ENCODE peak calls at places on chromosome 1, in nine cellular contexts. E, W, O, V, C, K, Y, S and B are unnamed samples.

GRCh38 chr1:67645495-67646144 is 39.4 kb upstream of the GADD45A start:
- DNase-seq in Y (no peak), E (peak; percentile 72), O (peak; percentile 69), C (peak; percentile 62), W (peak; percentile 71), S (no peak), K (no peak), V (peak; percentile 90), B (peak; percentile 66)

GRCh38 chr1:93817819-93818569 is 61.0 kb downstream of the DNTTIP2 start:
- DNase-seq in S (no peak), K (no peak), E (no peak), W (no peak), O (no peak), C (no peak), Y (no peak), V (peak; percentile 74), B (no peak)

GRCh38 chr1:5312299-5312686 is 657.9 kb downstream of the AJAP1 start:
- DNase-seq in Y (no peak), S (no peak), E (no peak), K (no peak), O (no peak), C (no peak), W (no peak), V (no peak), B (no peak)

GRCh38 chr1:235864965-235865525 is 1.7 kb downstream of the LYST start:
- DNase-seq in Y (no peak), O (no peak), K (no peak), S (no peak), E (no peak), C (no peak), W (no peak), V (no peak), B (no peak)

GRCh38 chr1:62912028-62912638 is 128.2 kb downstream of the ATG4C start:
- DNase-seq in E (no peak), C (no peak), S (no peak), W (no peak), O (no peak), Y (no peak), K (peak; percentile 36), V (no peak), B (no peak)

GRCh38 chr1:233326995-233327937 is at the start of gene MAP3K21:
- DNase-seq in S (peak; percentile 91), V (peak; percentile 96), W (peak; percentile 98), O (peak; percentile 66), Y (peak; percentile 92), E (peak; percentile 72), K (peak; percentile 97), C (peak; percentile 98), B (peak; percentile 61)

GRCh38 chr1:165143437-165144065 is 213.0 kb downstream of the LMX1A start:
- DNase-seq in S (no peak), Y (no peak), O (no peak), C (peak; percentile 35), W (peak; percentile 32), E (no peak), V (no peak), K (peak; percentile 77), B (no peak)

GRCh38 chr1:108663074-108663473 is 2.2 kb upstream of the HENMT1 start:
- DNase-seq in S (no peak), E (no peak), V (no peak), K (no peak), W (no peak), C (no peak), Y (no peak), O (no peak), B (no peak)

GRCh38 chr1:240217398-240217797 is 125.7 kb downstream of the FMN2 start:
- DNase-seq in S (no peak), Y (no peak), K (no peak), V (no peak), O (no peak), W (no peak), E (no peak), C (no peak), B (no peak)

GRCh38 chr1:206117151-206117948 is at the start of gene AVPR1B:
- DNase-seq in Y (no peak), V (no peak), S (peak; percentile 21), E (no peak), C (peak; percentile 25), K (no peak), W (peak; percentile 56), O (no peak), B (no peak)

GRCh38 chr1:222392571-222392970 is 155.3 kb downstream of the HHIPL2 start:
- DNase-seq in V (no peak), O (no peak), K (no peak), C (no peak), E (no peak), W (no peak), Y (no peak), S (no peak), B (no peak)

GRCh38 chr1:30325085-30325935 is 398.1 kb downstream of the MATN1 start:
- DNase-seq in V (no peak), Y (no peak), S (no peak), E (no peak), W (peak; percentile 17), K (no peak), C (no peak), O (no peak), B (no peak)

GRCh38 chr1:182134257-182134656 is 72.7 kb upstream of the ZNF648 start:
- DNase-seq in W (no peak), E (no peak), C (no peak), S (no peak), O (no peak), V (no peak), K (no peak), Y (no peak), B (no peak)

GRCh38 chr1:228927947-228928898 is 192.9 kb downstream of the RHOU start:
- DNase-seq in O (no peak), Y (no peak), E (no peak), C (no peak), S (no peak), W (no peak), V (no peak), K (no peak), B (no peak)

GRCh38 chr1:91685994-91686393 is 185.3 kb downstream of the CDC7 start:
- DNase-seq in S (no peak), W (no peak), Y (no peak), O (no peak), E (no peak), K (no peak), C (no peak), V (peak; percentile 77), B (no peak)

GRCh38 chr1:48817505-48818114 is 40.9 kb upstream of the BEND5 start:
- DNase-seq in S (peak; percentile 31), K (no peak), Y (peak; percentile 60), V (no peak), O (peak; percentile 32), E (peak; percentile 71), C (peak; percentile 56), W (peak; percentile 71), B (peak; percentile 61)

GRCh38 chr1:228882785-228883450 is 147.6 kb downstream of the RHOU start:
- DNase-seq in S (no peak), W (no peak), C (no peak), V (no peak), E (no peak), K (no peak), Y (no peak), O (no peak), B (no peak)

GRCh38 chr1:56931686-56932085 is 34.1 kb downstream of the C8B start:
- DNase-seq in S (no peak), V (no peak), E (no peak), W (no peak), Y (no peak), O (no peak), K (no peak), C (no peak), B (no peak)

GRCh38 chr1:160708118-160708517 is 3.5 kb downstream of the CD48 start:
- DNase-seq in E (no peak), W (no peak), O (no peak), K (no peak), Y (no peak), V (no peak), C (no peak), S (no peak), B (no peak)
- TF ChIP-seq POLR2A in E (no peak), W (no peak), O (no peak), K (no peak), Y (no peak), V (no peak), C (no peak), S (no peak), B (no peak)

GRCh38 chr1:24015226-24016210 is 35.4 kb upstream of the SRSF10 start:
- DNase-seq in K (no peak), C (no peak), E (no peak), Y (no peak), W (no peak), S (no peak), V (no peak), O (peak; percentile 36), B (no peak)
- TF ChIP-seq EP300 in K (no peak), C (no peak), E (peak; percentile 9), Y (no peak), W (no peak), S (no peak), V (no peak), O (peak; percentile 87), B (no peak)

DNA sequence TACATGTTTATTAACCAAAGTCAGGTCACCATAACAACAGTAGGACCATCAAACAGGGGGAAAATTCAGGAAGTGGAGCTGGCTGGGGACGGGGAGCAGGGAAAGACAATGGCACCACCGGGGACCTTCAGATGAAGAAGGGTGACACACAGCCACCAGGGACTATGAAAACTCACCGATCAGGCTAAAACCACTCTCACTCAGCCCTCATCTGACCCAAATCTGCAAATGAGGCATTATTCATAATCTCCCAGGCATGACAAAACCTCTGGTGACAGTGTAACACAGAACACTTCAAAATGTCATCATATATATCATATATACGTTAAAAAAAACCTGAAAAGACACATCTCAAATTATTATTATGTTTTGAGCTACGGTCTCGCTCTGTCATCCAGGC is 11.2 kb downstream of the MKNK1 start:
- DNase-seq in W (no peak), C (no peak), Y (no peak), V (no peak), E (no peak), K (no peak), O (no peak), S (no peak), B (no peak)
- H3K36me3 ChIP-seq in W (peaks cover 40% of the 10 kb centered on the region), C (peaks cover 30% of the 10 kb centered on the region), Y (peaks cover 50% of the 10 kb centered on the region), V (peaks cover 35% of the 10 kb centered on the region), E (peaks cover 47% of the 10 kb centered on the region), K (peaks cover 47% of the 10 kb centered on the region), O (no peaks in the 10 kb centered on the region), S (no peaks in the 10 kb centered on the region), B (no peaks in the 10 kb centered on the region)

GRCh38 chr1:202117898-202118371 is 4.8 kb upstream of the GPR37L1 start:
- DNase-seq in E (no peak), S (no peak), C (peak; percentile 42), Y (no peak), K (no peak), O (no peak), V (no peak), W (no peak), B (no peak)
- TF ChIP-seq POLR2A in E (no peak), S (no peak), C (peak; percentile 37), Y (no peak), K (no peak), O (no peak), V (no peak), W (no peak), B (no peak)